ENCODE peak calls at places on chromosome 17, in five cellular contexts. V is foreskin fibroblast; M is IMR-90; B is fibroblast of the aortic adventitia; E is stimulated activated naive CD4-positive, alpha-beta T cell. R is an unnamed sample.

GRCh38 chr17:64459284-64459747 is 10.4 kb downstream of the MILR1 start:
- DNase-seq in V (peak; percentile 73), M (peak; percentile 75), B (peak; percentile 51), E (no peak), R (no peak)

GRCh38 chr17:65799454-65799853 is 238.0 kb upstream of the AXIN2 start:
- DNase-seq in V (no peak), M (no peak), B (no peak), E (no peak), R (no peak)

GRCh38 chr17:77681820-77682219 is 276.7 kb upstream of the TNRC6C start:
- DNase-seq in V (peak; percentile 65), M (peak; percentile 1), B (peak; percentile 4), E (no peak), R (no peak)

GRCh38 chr17:353213-353837 is 718 bp upstream of the RPH3AL start:
- DNase-seq in V (no peak), M (no peak), B (no peak), E (no peak), R (no peak)

GRCh38 chr17:6208608-6209180 is 138.5 kb downstream of the WSCD1 start:
- DNase-seq in V (no peak), M (no peak), B (no peak), E (no peak), R (no peak)

GRCh38 chr17:7887038-7887481 is 1.5 kb upstream of the CHD3 start:
- DNase-seq in V (no peak), M (no peak), B (no peak), E (no peak), R (no peak)

GRCh38 chr17:34369196-34369500 is 6.1 kb upstream of the CCL1 start:
- DNase-seq in V (no peak), M (no peak), B (no peak), E (no peak), R (no peak)

GRCh38 chr17:36731091-36731490 is 129.7 kb downstream of the MRM1 start:
- DNase-seq in V (no peak), M (no peak), B (no peak), E (no peak), R (no peak)

GRCh38 chr17:8965394-8966168 is at the start of gene PIK3R5:
- DNase-seq in V (no peak), M (no peak), B (no peak), E (peak; percentile 78), R (peak; percentile 77)

GRCh38 chr17:26774291-26775218 is 519.4 kb upstream of the WSB1 start:
- DNase-seq in V (no peak), M (no peak), B (no peak), E (no peak), R (no peak)

GRCh38 chr17:68207651-68208253 is 40.1 kb upstream of the AMZ2 start:
- DNase-seq in V (no peak), M (no peak), B (no peak), E (no peak), R (no peak)